ENCODE peak calls at places on chromosomes 5 and 9, in five cellular contexts. One of them, this sample, is unnamed.

GRCh38 chr5:173557123-173557903 is 59.1 kb downstream of the BOD1 start:
- DNase-seq in NCI-H526: no peak
- DNase-seq in stimulated activated CD8-positive, alpha-beta memory T cell treated with anti-CD3 and anti-CD28 coated beads, Interleukin-4, amount 100 ng/mL, for 48 hours: no peak
- DNase-seq in memory B cell: no peak
- DNase-seq in kidney glomerular epithelial cell: no peak
- DNase-seq in this sample: no peak

GRCh38 chr5:154086641-154087040 is 47.9 kb downstream of the MFAP3 start:
- DNase-seq in NCI-H526: no peak
- DNase-seq in stimulated activated CD8-positive, alpha-beta memory T cell treated with anti-CD3 and anti-CD28 coated beads, Interleukin-4, amount 100 ng/mL, for 48 hours: no peak
- DNase-seq in memory B cell: no peak
- DNase-seq in kidney glomerular epithelial cell: no peak
- DNase-seq in this sample: no peak

GRCh38 chr5:172179032-172179989 is 8.7 kb downstream of the STK10 start:
- DNase-seq in NCI-H526: no peak
- DNase-seq in stimulated activated CD8-positive, alpha-beta memory T cell treated with anti-CD3 and anti-CD28 coated beads, Interleukin-4, amount 100 ng/mL, for 48 hours: peak; percentile 69
- DNase-seq in memory B cell: peak; percentile 28
- DNase-seq in kidney glomerular epithelial cell: no peak
- DNase-seq in this sample: peak; percentile 32

GRCh38 chr9:137156567-137157375 is 13.1 kb downstream of the LRRC26 start:
- DNase-seq in NCI-H526: peak; percentile 53
- DNase-seq in stimulated activated CD8-positive, alpha-beta memory T cell treated with anti-CD3 and anti-CD28 coated beads, Interleukin-4, amount 100 ng/mL, for 48 hours: peak; percentile 81
- DNase-seq in memory B cell: peak; percentile 54
- DNase-seq in kidney glomerular epithelial cell: no peak
- DNase-seq in this sample: peak; percentile 36

GRCh38 chr5:99179206-99179605 is 250.4 kb upstream of the CHD1 start:
- DNase-seq in NCI-H526: no peak
- DNase-seq in stimulated activated CD8-positive, alpha-beta memory T cell treated with anti-CD3 and anti-CD28 coated beads, Interleukin-4, amount 100 ng/mL, for 48 hours: no peak
- DNase-seq in memory B cell: no peak
- DNase-seq in kidney glomerular epithelial cell: no peak
- DNase-seq in this sample: no peak

GRCh38 chr5:104498281-104498680 is 935.7 kb upstream of the NUDT12 start:
- DNase-seq in NCI-H526: no peak
- DNase-seq in stimulated activated CD8-positive, alpha-beta memory T cell treated with anti-CD3 and anti-CD28 coated beads, Interleukin-4, amount 100 ng/mL, for 48 hours: no peak
- DNase-seq in memory B cell: no peak
- DNase-seq in kidney glomerular epithelial cell: no peak
- DNase-seq in this sample: no peak

GRCh38 chr5:135567661-135568060 is 11.1 kb downstream of the CXCL14 start:
- DNase-seq in NCI-H526: no peak
- DNase-seq in stimulated activated CD8-positive, alpha-beta memory T cell treated with anti-CD3 and anti-CD28 coated beads, Interleukin-4, amount 100 ng/mL, for 48 hours: no peak
- DNase-seq in memory B cell: no peak
- DNase-seq in kidney glomerular epithelial cell: no peak
- DNase-seq in this sample: no peak

GRCh38 chr5:73126381-73126780 is 6.0 kb downstream of the TMEM171 start:
- DNase-seq in NCI-H526: peak; percentile 89
- DNase-seq in stimulated activated CD8-positive, alpha-beta memory T cell treated with anti-CD3 and anti-CD28 coated beads, Interleukin-4, amount 100 ng/mL, for 48 hours: no peak
- DNase-seq in memory B cell: no peak
- DNase-seq in kidney glomerular epithelial cell: no peak
- DNase-seq in this sample: no peak

GRCh38 chr5:78503958-78504357 is 143.5 kb downstream of the SCAMP1 start:
- DNase-seq in NCI-H526: no peak
- DNase-seq in stimulated activated CD8-positive, alpha-beta memory T cell treated with anti-CD3 and anti-CD28 coated beads, Interleukin-4, amount 100 ng/mL, for 48 hours: no peak
- DNase-seq in memory B cell: no peak
- DNase-seq in kidney glomerular epithelial cell: no peak
- DNase-seq in this sample: no peak

GRCh38 chr5:134115806-134116175 is 1.3 kb downstream of the TCF7 start:
- DNase-seq in NCI-H526: no peak
- DNase-seq in stimulated activated CD8-positive, alpha-beta memory T cell treated with anti-CD3 and anti-CD28 coated beads, Interleukin-4, amount 100 ng/mL, for 48 hours: no peak
- DNase-seq in memory B cell: no peak
- DNase-seq in kidney glomerular epithelial cell: no peak
- DNase-seq in this sample: no peak

GRCh38 chr5:95861858-95862561 is 39.5 kb upstream of the GLRX start:
- DNase-seq in NCI-H526: no peak
- DNase-seq in stimulated activated CD8-positive, alpha-beta memory T cell treated with anti-CD3 and anti-CD28 coated beads, Interleukin-4, amount 100 ng/mL, for 48 hours: peak; percentile 56
- DNase-seq in memory B cell: no peak
- DNase-seq in kidney glomerular epithelial cell: no peak
- DNase-seq in this sample: no peak

GRCh38 chr9:77648458-77649108 is 461 bp upstream of the GNA14 start:
- DNase-seq in NCI-H526: peak; percentile 91
- DNase-seq in stimulated activated CD8-positive, alpha-beta memory T cell treated with anti-CD3 and anti-CD28 coated beads, Interleukin-4, amount 100 ng/mL, for 48 hours: peak; percentile 33
- DNase-seq in memory B cell: no peak
- DNase-seq in kidney glomerular epithelial cell: no peak
- DNase-seq in this sample: no peak

GRCh38 chr9:134946663-134947062 is 29.0 kb upstream of the FCN1 start:
- DNase-seq in NCI-H526: no peak
- DNase-seq in stimulated activated CD8-positive, alpha-beta memory T cell treated with anti-CD3 and anti-CD28 coated beads, Interleukin-4, amount 100 ng/mL, for 48 hours: no peak
- DNase-seq in memory B cell: no peak
- DNase-seq in kidney glomerular epithelial cell: no peak
- DNase-seq in this sample: no peak

GRCh38 chr9:111531716-111532115 is 6.7 kb downstream of the ZNF483 start:
- DNase-seq in NCI-H526: no peak
- DNase-seq in stimulated activated CD8-positive, alpha-beta memory T cell treated with anti-CD3 and anti-CD28 coated beads, Interleukin-4, amount 100 ng/mL, for 48 hours: no peak
- DNase-seq in memory B cell: no peak
- DNase-seq in kidney glomerular epithelial cell: no peak
- DNase-seq in this sample: no peak

GRCh38 chr5:123545506-123545905 is 33.5 kb downstream of the CSNK1G3 start:
- DNase-seq in NCI-H526: no peak
- DNase-seq in stimulated activated CD8-positive, alpha-beta memory T cell treated with anti-CD3 and anti-CD28 coated beads, Interleukin-4, amount 100 ng/mL, for 48 hours: no peak
- DNase-seq in memory B cell: no peak
- DNase-seq in kidney glomerular epithelial cell: no peak
- DNase-seq in this sample: no peak

GRCh38 chr5:39670391-39670790 is 245.6 kb upstream of the DAB2 start:
- DNase-seq in NCI-H526: no peak
- DNase-seq in stimulated activated CD8-positive, alpha-beta memory T cell treated with anti-CD3 and anti-CD28 coated beads, Interleukin-4, amount 100 ng/mL, for 48 hours: no peak
- DNase-seq in memory B cell: no peak
- DNase-seq in kidney glomerular epithelial cell: no peak
- DNase-seq in this sample: no peak

GRCh38 chr9:116694892-116695291 is 7.8 kb downstream of the TRIM32 start:
- DNase-seq in NCI-H526: no peak
- DNase-seq in stimulated activated CD8-positive, alpha-beta memory T cell treated with anti-CD3 and anti-CD28 coated beads, Interleukin-4, amount 100 ng/mL, for 48 hours: no peak
- DNase-seq in memory B cell: no peak
- DNase-seq in kidney glomerular epithelial cell: no peak
- DNase-seq in this sample: no peak

GRCh38 chr9:115591584-115591984 is 473.6 kb upstream of the TNC start:
- DNase-seq in NCI-H526: peak; percentile 87
- DNase-seq in stimulated activated CD8-positive, alpha-beta memory T cell treated with anti-CD3 and anti-CD28 coated beads, Interleukin-4, amount 100 ng/mL, for 48 hours: no peak
- DNase-seq in memory B cell: no peak
- DNase-seq in kidney glomerular epithelial cell: peak; percentile 96
- DNase-seq in this sample: no peak

GRCh38 chr9:27768781-27769180 is 195.5 kb upstream of the C9orf72 start:
- DNase-seq in NCI-H526: no peak
- DNase-seq in stimulated activated CD8-positive, alpha-beta memory T cell treated with anti-CD3 and anti-CD28 coated beads, Interleukin-4, amount 100 ng/mL, for 48 hours: no peak
- DNase-seq in memory B cell: no peak
- DNase-seq in kidney glomerular epithelial cell: no peak
- DNase-seq in this sample: no peak

GRCh38 chr5:151574597-151574996 is 16.5 kb downstream of the FAT2 start:
- DNase-seq in NCI-H526: no peak
- DNase-seq in stimulated activated CD8-positive, alpha-beta memory T cell treated with anti-CD3 and anti-CD28 coated beads, Interleukin-4, amount 100 ng/mL, for 48 hours: no peak
- DNase-seq in memory B cell: no peak
- DNase-seq in kidney glomerular epithelial cell: no peak
- DNase-seq in this sample: no peak

GRCh38 chr5:35230043-35230611 is at the start of gene PRLR:
- DNase-seq in NCI-H526: peak; percentile 67
- DNase-seq in stimulated activated CD8-positive, alpha-beta memory T cell treated with anti-CD3 and anti-CD28 coated beads, Interleukin-4, amount 100 ng/mL, for 48 hours: no peak
- DNase-seq in memory B cell: peak; percentile 13
- DNase-seq in kidney glomerular epithelial cell: peak; percentile 17
- DNase-seq in this sample: no peak

GRCh38 chr5:79495311-79495710 is 18.6 kb downstream of the HOMER1 start:
- DNase-seq in NCI-H526: no peak
- DNase-seq in stimulated activated CD8-positive, alpha-beta memory T cell treated with anti-CD3 and anti-CD28 coated beads, Interleukin-4, amount 100 ng/mL, for 48 hours: no peak
- DNase-seq in memory B cell: no peak
- DNase-seq in kidney glomerular epithelial cell: peak; percentile 41
- DNase-seq in this sample: no peak

GRCh38 chr9:95098391-95098921 is 219.1 kb downstream of the FANCC start:
- DNase-seq in NCI-H526: no peak
- DNase-seq in stimulated activated CD8-positive, alpha-beta memory T cell treated with anti-CD3 and anti-CD28 coated beads, Interleukin-4, amount 100 ng/mL, for 48 hours: no peak
- DNase-seq in memory B cell: no peak
- DNase-seq in kidney glomerular epithelial cell: peak; percentile 19
- DNase-seq in this sample: no peak

GRCh38 chr9:79382468-79382867 is 189.3 kb upstream of the TLE4 start:
- DNase-seq in NCI-H526: no peak
- DNase-seq in stimulated activated CD8-positive, alpha-beta memory T cell treated with anti-CD3 and anti-CD28 coated beads, Interleukin-4, amount 100 ng/mL, for 48 hours: no peak
- DNase-seq in memory B cell: no peak
- DNase-seq in kidney glomerular epithelial cell: no peak
- DNase-seq in this sample: no peak

GRCh38 chr9:93189369-93190132 is 5.6 kb downstream of the WNK2 start:
- DNase-seq in NCI-H526: no peak
- DNase-seq in stimulated activated CD8-positive, alpha-beta memory T cell treated with anti-CD3 and anti-CD28 coated beads, Interleukin-4, amount 100 ng/mL, for 48 hours: no peak
- DNase-seq in memory B cell: no peak
- DNase-seq in kidney glomerular epithelial cell: no peak
- DNase-seq in this sample: no peak

GRCh38 chr5:140239939-140240700 is 62.8 kb downstream of the PFDN1 start:
- DNase-seq in NCI-H526: peak; percentile 91
- DNase-seq in stimulated activated CD8-positive, alpha-beta memory T cell treated with anti-CD3 and anti-CD28 coated beads, Interleukin-4, amount 100 ng/mL, for 48 hours: peak; percentile 80
- DNase-seq in memory B cell: peak; percentile 52
- DNase-seq in kidney glomerular epithelial cell: peak; percentile 37
- DNase-seq in this sample: peak; percentile 12

GRCh38 chr5:1409386-1410110 is 35.7 kb downstream of the SLC6A3 start:
- DNase-seq in NCI-H526: no peak
- DNase-seq in stimulated activated CD8-positive, alpha-beta memory T cell treated with anti-CD3 and anti-CD28 coated beads, Interleukin-4, amount 100 ng/mL, for 48 hours: peak; percentile 33
- DNase-seq in memory B cell: no peak
- DNase-seq in kidney glomerular epithelial cell: no peak
- DNase-seq in this sample: no peak

GRCh38 chr5:55446690-55447351 is 87.9 kb downstream of the PLPP1 start:
- DNase-seq in NCI-H526: no peak
- DNase-seq in stimulated activated CD8-positive, alpha-beta memory T cell treated with anti-CD3 and anti-CD28 coated beads, Interleukin-4, amount 100 ng/mL, for 48 hours: no peak
- DNase-seq in memory B cell: no peak
- DNase-seq in kidney glomerular epithelial cell: no peak
- DNase-seq in this sample: no peak

GRCh38 chr5:65482280-65482726 is 583 bp upstream of the ADAMTS6 start:
- DNase-seq in NCI-H526: peak; percentile 33
- DNase-seq in stimulated activated CD8-positive, alpha-beta memory T cell treated with anti-CD3 and anti-CD28 coated beads, Interleukin-4, amount 100 ng/mL, for 48 hours: no peak
- DNase-seq in memory B cell: no peak
- DNase-seq in kidney glomerular epithelial cell: no peak
- DNase-seq in this sample: no peak

GRCh38 chr5:148922606-148923005 is 96.2 kb downstream of the ADRB2 start:
- DNase-seq in NCI-H526: no peak
- DNase-seq in stimulated activated CD8-positive, alpha-beta memory T cell treated with anti-CD3 and anti-CD28 coated beads, Interleukin-4, amount 100 ng/mL, for 48 hours: no peak
- DNase-seq in memory B cell: no peak
- DNase-seq in kidney glomerular epithelial cell: no peak
- DNase-seq in this sample: no peak

GRCh38 chr5:72537166-72537565 is 30.0 kb upstream of the ZNF366 start:
- DNase-seq in NCI-H526: no peak
- DNase-seq in stimulated activated CD8-positive, alpha-beta memory T cell treated with anti-CD3 and anti-CD28 coated beads, Interleukin-4, amount 100 ng/mL, for 48 hours: no peak
- DNase-seq in memory B cell: no peak
- DNase-seq in kidney glomerular epithelial cell: no peak
- DNase-seq in this sample: no peak

GRCh38 chr5:31963358-31963757 is 210.8 kb downstream of the GOLPH3 start:
- DNase-seq in NCI-H526: no peak
- DNase-seq in stimulated activated CD8-positive, alpha-beta memory T cell treated with anti-CD3 and anti-CD28 coated beads, Interleukin-4, amount 100 ng/mL, for 48 hours: no peak
- DNase-seq in memory B cell: no peak
- DNase-seq in kidney glomerular epithelial cell: peak; percentile 59
- DNase-seq in this sample: no peak

GRCh38 chr5:74446673-74447337 is 193.7 kb downstream of the ENC1 start:
- DNase-seq in NCI-H526: no peak
- DNase-seq in stimulated activated CD8-positive, alpha-beta memory T cell treated with anti-CD3 and anti-CD28 coated beads, Interleukin-4, amount 100 ng/mL, for 48 hours: no peak
- DNase-seq in memory B cell: no peak
- DNase-seq in kidney glomerular epithelial cell: no peak
- DNase-seq in this sample: no peak

GRCh38 chr9:98687911-98688310 is 20.8 kb downstream of the GABBR2 start:
- DNase-seq in NCI-H526: no peak
- DNase-seq in stimulated activated CD8-positive, alpha-beta memory T cell treated with anti-CD3 and anti-CD28 coated beads, Interleukin-4, amount 100 ng/mL, for 48 hours: no peak
- DNase-seq in memory B cell: no peak
- DNase-seq in kidney glomerular epithelial cell: no peak
- DNase-seq in this sample: no peak

GRCh38 chr9:79023134-79023577 is 548.6 kb upstream of the TLE4 start:
- DNase-seq in NCI-H526: no peak
- DNase-seq in stimulated activated CD8-positive, alpha-beta memory T cell treated with anti-CD3 and anti-CD28 coated beads, Interleukin-4, amount 100 ng/mL, for 48 hours: no peak
- DNase-seq in memory B cell: no peak
- DNase-seq in kidney glomerular epithelial cell: peak; percentile 97
- DNase-seq in this sample: no peak

GRCh38 chr9:131050831-131051230 is 41.9 kb downstream of the LAMC3 start:
- DNase-seq in NCI-H526: no peak
- DNase-seq in stimulated activated CD8-positive, alpha-beta memory T cell treated with anti-CD3 and anti-CD28 coated beads, Interleukin-4, amount 100 ng/mL, for 48 hours: no peak
- DNase-seq in memory B cell: no peak
- DNase-seq in kidney glomerular epithelial cell: no peak
- DNase-seq in this sample: no peak

GRCh38 chr5:163509288-163510040 is 4.0 kb downstream of the MAT2B start:
- DNase-seq in NCI-H526: peak; percentile 70
- DNase-seq in stimulated activated CD8-positive, alpha-beta memory T cell treated with anti-CD3 and anti-CD28 coated beads, Interleukin-4, amount 100 ng/mL, for 48 hours: no peak
- DNase-seq in memory B cell: no peak
- DNase-seq in kidney glomerular epithelial cell: peak; percentile 39
- DNase-seq in this sample: no peak

This sample was measured in activated T-helper 1 cell treated with Interleukin-2 at 50 U/mL for 16 hours.